ENCODE peak calls at places on chromosomes 4 and X, in four cellular contexts. O is H9, L is endothelial cell of umbilical vein, P is GM23248. A is an unnamed sample.
A peak's percentile ranks its signal among the peaks of the same experiment; 100 is the strongest.

GRCh38 chr4:56737666-56738065 is 56.6 kb upstream of the HOPX start:
- DNase-seq in O (no peak), P (no peak), L (no peak), A (no peak)

GRCh38 chr4:55609393-55609821 is 17.4 kb upstream of the PDCL2 start:
- DNase-seq in O (no peak), P (peak; percentile 85), L (no peak), A (no peak)

GRCh38 chrX:126272795-126273497 is 106.9 kb upstream of the DCAF12L2 start:
- DNase-seq in O (no peak), P (no peak), L (no peak), A (no peak)

GRCh38 chr4:89929425-89930272 is 35.0 kb downstream of the MMRN1 start:
- DNase-seq in L (peak; percentile 50), O (no peak), P (no peak), A (no peak)

GRCh38 chrX:9465380-9466114 is 689 bp downstream of the TBL1X start:
- DNase-seq in L (peak; percentile 6), P (peak; percentile 41), O (no peak), A (no peak)

GRCh38 chr4:23775694-23776093 is 114.2 kb downstream of the PPARGC1A start:
- DNase-seq in O (peak; percentile 34), L (no peak), P (no peak), A (no peak)

GRCh38 chr4:186021461-186022167 is 47.3 kb upstream of the TLR3 start:
- DNase-seq in O (peak; percentile 68), P (peak; percentile 56), L (peak; percentile 69), A (no peak)

GRCh38 chr4:55321707-55322264 is 24.3 kb upstream of the SRD5A3 start:
- DNase-seq in P (peak; percentile 84), O (peak; percentile 56), L (peak; percentile 82), A (peak; percentile 88)

GRCh38 chr4:15778191-15778741 is at the start of gene CD38:
- DNase-seq in L (no peak), P (peak; percentile 41), O (peak; percentile 60), A (no peak)

GRCh38 chr4:139668658-139669201 is 3.1 kb downstream of the MGST2 start:
- DNase-seq in O (no peak), P (no peak), L (no peak), A (no peak)

GRCh38 chrX:136589966-136590365 is 58.0 kb downstream of the VGLL1 start:
- DNase-seq in P (peak; percentile 58), O (no peak), L (no peak), A (no peak)

GRCh38 chr4:159503243-159503642 is 400.4 kb downstream of the RAPGEF2 start:
- DNase-seq in P (no peak), O (peak; percentile 36), L (no peak), A (no peak)

GRCh38 chr4:34723606-34724005 is 1520.7 kb downstream of the ARAP2 start:
- DNase-seq in O (no peak), L (no peak), P (no peak), A (no peak)

GRCh38 chr4:165293927-165294649 is 33.4 kb upstream of the MSMO1 start:
- DNase-seq in P (no peak), L (no peak), O (no peak), A (no peak)

GRCh38 chrX:25158635-25159034 is 142.9 kb upstream of the ARX start:
- DNase-seq in L (no peak), O (no peak), P (peak; percentile 5), A (no peak)

GRCh38 chrX:88604433-88605221 is 142.4 kb upstream of the CPXCR1 start:
- DNase-seq in L (peak; percentile 66), O (no peak), P (no peak), A (no peak)

GRCh38 chrX:17024896-17025295 is 78.4 kb downstream of the REPS2 start:
- DNase-seq in P (no peak), L (no peak), O (peak; percentile 61), A (no peak)

GRCh38 chr4:55561884-55562283 is 15.2 kb upstream of the CLOCK start:
- DNase-seq in L (no peak), P (peak; percentile 8), O (no peak), A (no peak)

GRCh38 chr4:114780205-114780604 is 181.6 kb downstream of the UGT8 start:
- DNase-seq in L (peak; percentile 9), P (peak; percentile 52), O (peak; percentile 39), A (peak; percentile 24)

GRCh38 chr4:54843946-54844345 is 186.2 kb downstream of the KIT start:
- DNase-seq in P (no peak), L (no peak), O (no peak), A (no peak)

GRCh38 chr4:44662623-44663006 is 11.2 kb upstream of the YIPF7 start:
- DNase-seq in O (no peak), P (no peak), L (no peak), A (no peak)

GRCh38 chr4:25441519-25442117 is 64.6 kb downstream of the ANAPC4 start:
- DNase-seq in L (peak; percentile 77), O (peak; percentile 71), P (peak; percentile 75), A (peak; percentile 52)

GRCh38 chrX:112851161-112851779 is 10.6 kb upstream of the AMOT start:
- DNase-seq in L (no peak), P (no peak), O (peak; percentile 44), A (no peak)

GRCh38 chrX:47218920-47219815 is 687 bp downstream of the CDK16 start:
- DNase-seq in P (peak; percentile 47), O (peak; percentile 55), L (peak; percentile 5), A (no peak)

GRCh38 chrX:97685753-97686152 is 802.0 kb downstream of the RPA4 start:
- DNase-seq in O (no peak), L (peak; percentile 47), P (peak; percentile 60), A (peak; percentile 13)

GRCh38 chr4:102687982-102688433 is 72.8 kb downstream of the MANBA start:
- DNase-seq in P (no peak), O (no peak), L (no peak), A (no peak)

GRCh38 chrX:135395064-135395463 is 26.7 kb upstream of the SMIM10L2A start:
- DNase-seq in P (no peak), O (no peak), L (no peak), A (no peak)

GRCh38 chrX:72295745-72296144 is 10.0 kb downstream of the CITED1 start:
- DNase-seq in L (no peak), O (no peak), P (no peak), A (no peak)

GRCh38 chr4:123365412-123365811 is 31.2 kb upstream of the SPRY1 start:
- DNase-seq in L (no peak), P (no peak), O (no peak), A (no peak)

GRCh38 chr4:112448211-112448745 is 67.7 kb downstream of the NEUROG2 start:
- DNase-seq in O (no peak), P (peak; percentile 46), L (no peak), A (no peak)

GRCh38 chr4:173748353-173748752 is 218.3 kb upstream of the HAND2 start:
- DNase-seq in L (no peak), O (no peak), P (peak; percentile 45), A (no peak)

GRCh38 chr4:1521821-1522361 is 115.6 kb upstream of the NKX1-1 start:
- DNase-seq in L (no peak), P (no peak), O (no peak), A (no peak)

GRCh38 chr4:20773144-20773997 is 73.1 kb downstream of the PACRGL start:
- DNase-seq in L (peak; percentile 81), O (peak; percentile 73), P (peak; percentile 82), A (peak; percentile 32)

GRCh38 chr4:212438-213174 is 88.3 kb downstream of the ZNF718 start:
- DNase-seq in O (no peak), P (peak; percentile 90), L (peak; percentile 88), A (no peak)

GRCh38 chr4:3572363-3572762 is 40.1 kb upstream of the LRPAP1 start:
- DNase-seq in O (peak; percentile 65), P (no peak), L (no peak), A (no peak)

GRCh38 chrX:69503228-69503834 is 795 bp upstream of the NALF2 start:
- DNase-seq in O (no peak), L (no peak), P (no peak), A (peak; percentile 43)

GRCh38 chr4:73763877-73764276 is 23.5 kb downstream of the CXCL8 start:
- DNase-seq in O (no peak), P (no peak), L (no peak), A (no peak)

DNA sequence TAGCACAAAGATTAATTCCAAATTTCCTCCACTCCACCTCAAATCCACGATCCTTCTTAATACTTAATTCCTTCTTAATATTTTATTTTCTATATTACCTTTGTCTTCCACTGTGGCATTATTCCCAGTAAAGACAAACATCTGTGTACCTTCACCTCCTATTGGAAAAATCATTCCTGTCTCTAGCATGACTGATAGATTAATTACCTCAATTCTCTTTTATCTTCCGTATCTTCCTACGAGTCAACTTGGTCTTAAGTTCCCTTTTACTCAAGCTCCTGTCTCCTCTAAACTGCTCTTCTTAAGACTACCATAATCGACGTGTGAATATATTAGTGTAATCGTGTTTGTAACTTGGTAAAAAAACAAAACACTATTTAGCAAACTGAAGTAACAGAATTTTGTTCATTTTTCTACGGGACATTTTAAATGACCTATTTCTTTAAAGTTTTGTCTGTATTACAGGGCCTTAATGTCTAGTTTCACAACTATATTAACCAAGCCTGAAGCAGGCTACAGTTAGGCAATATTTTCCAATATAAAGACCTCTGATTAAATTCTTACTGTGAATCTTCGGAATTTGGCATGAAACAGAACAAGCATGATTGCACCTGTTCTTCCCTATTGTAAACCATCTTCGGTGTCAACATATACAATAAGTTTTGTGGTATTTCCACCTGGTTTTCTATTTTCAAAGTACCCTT is 1.1 kb upstream of the USP38 start:
- DNase-seq in O (no peak), L (no peak), P (peak; percentile 36), A (no peak)
- H3K9ac ChIP-seq in O (no peak overlapping the region), L (peak overlapping the region; percentile 91), P (peak overlapping the region; percentile 97), A (peak overlapping the region; percentile 92)

GRCh38 chrX:45322382-45322781 is 121.7 kb upstream of the DIPK2B start:
- DNase-seq in P (peak; percentile 81), L (peak; percentile 67), O (peak; percentile 34), A (peak; percentile 51)
- H3K9ac ChIP-seq in P (peak overlapping the region; percentile 16), L (peak overlapping the region; percentile 24), O (no peak overlapping the region), A (no peak overlapping the region)

DNA sequence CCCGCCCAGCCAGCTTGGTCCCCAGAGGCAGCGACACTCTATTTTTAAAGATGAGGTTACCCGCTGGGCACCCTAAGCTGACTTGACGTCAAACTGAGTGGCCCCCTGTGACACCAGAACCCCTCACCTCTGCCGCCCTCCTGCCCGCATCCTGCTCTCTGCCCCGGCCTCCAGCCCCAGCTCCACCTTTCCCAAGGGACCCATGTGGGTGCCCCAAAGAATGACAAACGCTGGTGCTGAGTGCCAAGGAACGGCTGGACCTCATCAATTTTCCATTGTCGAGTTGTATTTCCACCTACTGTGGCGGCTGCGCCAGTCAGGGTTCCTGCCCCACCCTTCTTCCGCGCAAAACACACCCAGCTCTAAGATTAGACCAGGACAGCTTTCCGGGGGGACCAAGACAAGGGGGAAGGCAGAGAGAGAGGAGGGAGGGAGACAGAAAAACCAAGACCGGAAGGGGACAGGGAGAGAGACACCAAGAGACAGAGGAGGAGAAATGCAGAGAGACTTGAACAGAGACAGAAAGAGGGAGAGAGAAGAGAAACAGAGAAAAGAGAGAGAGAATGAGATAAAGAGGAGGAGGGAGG is 2.0 kb downstream of the PRKX start:
- DNase-seq in P (no peak), L (no peak), O (no peak), A (no peak)
- H3K9ac ChIP-seq in P (no peak overlapping the region), L (no peak overlapping the region), O (peak overlapping the region; percentile 34), A (no peak overlapping the region)

GRCh38 chrX:7294483-7294882 is 146.5 kb upstream of the PUDP start:
- DNase-seq in O (no peak), L (no peak), P (peak; percentile 46), A (no peak)
- H3K9ac ChIP-seq in O (no peak overlapping the region), L (no peak overlapping the region), P (no peak overlapping the region), A (no peak overlapping the region)